ENCODE peak calls at places on chromosomes 12 and 14, in seven cellular contexts. D is IMR-90, C is H9, J is H1, F is neuronal stem cell, Y is mesenchymal stem cell, I is trophoblast cell. A is an unnamed sample.

GRCh38 chr12:74608376-74608775 is 70.7 kb downstream of the ATXN7L3B start:
- DNase-seq in D (no peak), C (no peak), J (no peak), F (no peak), Y (no peak), I (no peak), A (no peak)

GRCh38 chr12:38886064-38886463 is 19.3 kb downstream of the CPNE8 start:
- DNase-seq in D (no peak), C (no peak), J (no peak), F (no peak), Y (peak), I (no peak), A (no peak)

GRCh38 chr14:67971627-67972625 is 152.3 kb downstream of the RAD51B start:
- DNase-seq in D (peak), C (no peak), J (no peak), F (no peak), Y (no peak), I (peak), A (no peak)

GRCh38 chr12:53145383-53145782 is 35.1 kb upstream of the ZNF740 start:
- DNase-seq in D (peak), C (no peak), J (no peak), F (no peak), Y (peak), I (peak), A (no peak)

GRCh38 chr14:69719501-69719951 is 47.4 kb upstream of the SRSF5 start:
- DNase-seq in D (peak), C (peak), J (no peak), F (no peak), Y (peak), I (peak), A (no peak)

GRCh38 chr14:81990312-81990761 is 456.7 kb upstream of the SEL1L start:
- DNase-seq in D (peak), C (peak), J (no peak), F (peak), Y (peak), I (peak), A (peak)

GRCh38 chr12:102958073-102958829 is 777 bp downstream of the ASCL1 start:
- DNase-seq in D (peak), C (peak), J (no peak), F (peak), Y (peak), I (peak), A (peak)

GRCh38 chr12:50979369-50980052 is 27.2 kb downstream of the HIGD1C start:
- DNase-seq in D (no peak), C (no peak), J (no peak), F (no peak), Y (no peak), I (peak), A (no peak)

GRCh38 chr12:71162832-71163711 is 5.3 kb upstream of the TSPAN8 start:
- DNase-seq in D (no peak), C (no peak), J (no peak), F (no peak), Y (no peak), I (no peak), A (peak)

GRCh38 chr12:47249082-47249481 is 169.3 kb upstream of the AMIGO2 start:
- DNase-seq in D (no peak), C (no peak), J (no peak), F (no peak), Y (no peak), I (no peak), A (no peak)

GRCh38 chr12:70648191-70648590 is 11.0 kb upstream of the PTPRB start:
- DNase-seq in D (peak), C (no peak), J (no peak), F (no peak), Y (no peak), I (no peak), A (no peak)

GRCh38 chr14:77799863-77800730 is at the start of gene ADCK1:
- DNase-seq in D (peak), C (peak), J (no peak), F (peak), Y (peak), I (peak), A (peak)

GRCh38 chr12:84166812-84167211 is 745.8 kb downstream of the SLC6A15 start:
- DNase-seq in D (no peak), C (no peak), J (no peak), F (no peak), Y (no peak), I (no peak), A (no peak)

GRCh38 chr14:96633096-96633495 is 130.9 kb downstream of the PAPOLA start:
- DNase-seq in D (no peak), C (no peak), J (no peak), F (no peak), Y (no peak), I (no peak), A (no peak)

GRCh38 chr14:20008156-20008555 is 6.2 kb downstream of the OR4Q2 start:
- DNase-seq in D (no peak), C (no peak), J (no peak), F (no peak), Y (no peak), I (no peak), A (no peak)

GRCh38 chr14:36477266-36477665 is 42.8 kb downstream of the NKX2-1 start:
- DNase-seq in D (no peak), C (no peak), J (no peak), F (no peak), Y (no peak), I (no peak), A (peak)

GRCh38 chr14:93049867-93050331 is 65.8 kb downstream of the ITPK1 start:
- DNase-seq in D (no peak), C (no peak), J (no peak), F (no peak), Y (no peak), I (no peak), A (no peak)

GRCh38 chr14:65110525-65110924 is 8.2 kb upstream of the MAX start:
- DNase-seq in D (no peak), C (peak), J (no peak), F (no peak), Y (no peak), I (no peak), A (peak)

GRCh38 chr12:49403887-49404517 is 36.7 kb downstream of the SPATS2 start:
- DNase-seq in D (no peak), C (no peak), J (no peak), F (no peak), Y (no peak), I (peak), A (no peak)

GRCh38 chr12:111406474-111407370 is 999 bp downstream of the SH2B3 start:
- DNase-seq in D (no peak), C (no peak), J (no peak), F (no peak), Y (peak), I (peak), A (no peak)

GRCh38 chr12:120404271-120404670 is 33.6 kb upstream of the COX6A1 start:
- DNase-seq in D (no peak), C (no peak), J (no peak), F (no peak), Y (no peak), I (no peak), A (no peak)

GRCh38 chr12:80709811-80710726 is 2.6 kb downstream of the MYF6 start:
- DNase-seq in D (no peak), C (peak), J (no peak), F (peak), Y (no peak), I (peak), A (peak)

GRCh38 chr12:115598827-115599226 is 678.7 kb downstream of the MED13L start:
- DNase-seq in D (no peak), C (peak), J (no peak), F (no peak), Y (no peak), I (no peak), A (peak)

GRCh38 chr14:71193663-71194062 is 286.4 kb downstream of the PCNX1 start:
- DNase-seq in D (no peak), C (no peak), J (no peak), F (no peak), Y (no peak), I (no peak), A (peak)

GRCh38 chr12:6219980-6220379 is 19.8 kb downstream of the CD9 start:
- DNase-seq in D (no peak), C (peak), J (no peak), F (no peak), Y (no peak), I (no peak), A (peak)

GRCh38 chr12:14510574-14510973 is 57.1 kb downstream of the PLBD1 start:
- DNase-seq in D (no peak), C (no peak), J (no peak), F (no peak), Y (peak), I (no peak), A (peak)

GRCh38 chr12:14514946-14515345 is 52.7 kb downstream of the PLBD1 start:
- DNase-seq in D (no peak), C (no peak), J (no peak), F (no peak), Y (peak), I (peak), A (no peak)

DNA sequence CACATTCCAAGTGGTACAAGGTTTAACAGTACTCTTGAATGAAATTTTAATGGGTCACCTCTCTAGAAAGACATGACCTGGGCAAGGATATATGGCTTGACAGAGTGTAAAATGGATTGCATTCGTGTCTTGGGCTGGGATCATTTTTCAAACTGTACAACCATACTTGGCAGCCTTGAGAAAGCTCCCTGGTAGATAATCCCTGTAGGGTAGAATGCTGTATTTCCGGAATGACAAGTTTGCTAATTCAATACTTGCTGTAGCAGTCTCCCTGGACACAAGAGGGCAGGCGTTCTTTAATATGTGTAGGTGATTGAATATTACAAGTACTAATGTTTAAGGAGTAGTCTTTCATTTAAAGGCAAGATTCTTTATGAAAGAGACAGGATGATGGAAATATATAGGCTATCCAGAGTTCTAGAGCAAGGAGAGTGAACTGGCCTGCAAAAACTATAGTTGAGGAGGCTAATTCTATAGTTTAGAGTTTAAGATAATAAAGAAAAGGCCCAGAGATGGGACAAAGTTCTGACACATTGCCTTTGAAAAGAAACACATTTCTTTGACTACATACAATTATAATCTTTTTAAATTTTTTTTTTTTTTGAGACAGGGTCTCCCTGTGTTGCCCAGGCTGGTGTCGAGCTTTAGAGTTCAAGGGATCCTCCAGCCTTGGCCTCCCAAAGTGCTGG is 53.4 kb downstream of the PLBD1 start:
- DNase-seq in D (peak), C (no peak), J (peak), F (no peak), Y (peak), I (peak), A (peak)
- H2BK120ac ChIP-seq in D (no peak), C (no peak), J (no peak), F (no peak), Y (no peak), I (no peak), A (no peak)

GRCh38 chr14:74698471-74698870 is 14.4 kb downstream of the AREL1 start:
- DNase-seq in D (no peak), C (no peak), J (no peak), F (no peak), Y (no peak), I (peak), A (no peak)

GRCh38 chr14:74698894-74699293 is 14.0 kb downstream of the AREL1 start:
- DNase-seq in D (no peak), C (no peak), J (no peak), F (no peak), Y (no peak), I (no peak), A (no peak)

GRCh38 chr14:74697976-74698375 is 14.9 kb downstream of the AREL1 start:
- DNase-seq in D (no peak), C (no peak), J (no peak), F (no peak), Y (no peak), I (no peak), A (no peak)

GRCh38 chr14:74697543-74697942 is 15.3 kb downstream of the AREL1 start:
- DNase-seq in D (peak), C (no peak), J (no peak), F (no peak), Y (peak), I (no peak), A (peak)

DNA sequence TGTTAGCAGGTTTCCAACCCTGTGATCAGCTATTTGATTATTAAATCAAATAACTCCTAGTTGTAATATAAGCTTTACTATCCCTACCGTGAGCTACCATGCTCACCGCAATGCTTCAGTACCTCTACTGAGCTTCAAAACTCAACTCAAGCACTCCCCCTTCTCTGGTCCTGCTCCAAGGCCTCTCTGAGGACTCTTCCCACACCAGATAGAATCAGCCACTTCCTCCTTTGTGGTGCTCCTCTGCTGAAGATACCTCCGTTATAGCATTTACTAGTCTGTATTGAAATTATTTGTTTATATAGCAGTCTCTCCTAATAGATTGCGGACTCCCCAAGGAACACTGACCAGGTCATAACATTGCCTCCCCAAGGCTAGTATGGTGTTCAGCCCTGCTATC is 17.5 kb downstream of the AREL1 start:
- DNase-seq in D (no peak), C (no peak), J (no peak), F (no peak), Y (no peak), I (no peak), A (no peak)
- H3K27ac ChIP-seq in D (no peak), C (no peak), J (no peak), F (no peak), Y (no peak), I (no peak), A (no peak)

DNA sequence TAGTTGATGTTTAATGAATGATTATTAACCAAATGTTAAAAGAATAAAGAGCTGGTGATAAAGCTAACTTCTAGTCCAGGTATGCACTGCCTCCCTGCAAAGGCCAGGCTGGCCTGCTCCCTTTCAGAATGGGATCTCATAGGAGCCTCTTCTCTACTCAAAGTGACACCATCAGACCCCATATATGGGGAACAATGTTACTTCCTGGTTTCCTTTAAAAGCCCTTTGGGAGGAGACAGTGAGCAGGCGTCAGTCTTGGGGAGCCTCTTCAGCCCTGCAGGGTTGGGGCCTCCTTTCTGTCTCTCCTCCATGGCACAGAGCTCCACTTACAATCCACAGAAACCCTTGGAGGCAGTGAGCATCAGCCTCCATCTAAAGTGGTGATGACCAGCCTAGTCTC is 17.3 kb upstream of the GPRC5A start:
- DNase-seq in D (no peak), C (no peak), J (no peak), F (no peak), Y (no peak), I (no peak), A (no peak)
- H2BK120ac ChIP-seq in D (peak), C (no peak), J (no peak), F (no peak), Y (no peak), I (peak), A (no peak)

DNA sequence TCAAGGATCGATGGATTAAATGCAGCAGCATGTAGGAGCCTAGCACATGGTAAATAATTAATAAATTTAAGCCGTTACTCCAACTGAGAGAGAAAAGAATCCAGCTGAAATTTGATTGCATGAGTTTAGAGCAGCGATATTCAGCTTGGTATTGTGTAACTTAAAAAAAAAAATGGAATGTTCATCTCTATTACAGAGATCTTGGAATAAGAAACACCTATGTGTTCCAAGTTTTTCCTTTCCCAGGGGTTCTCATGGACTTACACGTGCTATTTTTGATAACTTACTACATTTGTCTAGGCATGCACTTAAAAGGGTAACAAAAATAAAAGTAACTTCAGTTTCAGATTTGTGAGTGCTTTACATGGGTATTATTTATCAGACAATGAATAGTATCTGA is 122.8 kb downstream of the RASSF9 start:
- DNase-seq in D (no peak), C (no peak), J (no peak), F (no peak), Y (no peak), I (no peak), A (no peak)
- H3K27ac ChIP-seq in D (no peak), C (no peak), J (no peak), F (no peak), Y (no peak), I (no peak), A (no peak)

DNA sequence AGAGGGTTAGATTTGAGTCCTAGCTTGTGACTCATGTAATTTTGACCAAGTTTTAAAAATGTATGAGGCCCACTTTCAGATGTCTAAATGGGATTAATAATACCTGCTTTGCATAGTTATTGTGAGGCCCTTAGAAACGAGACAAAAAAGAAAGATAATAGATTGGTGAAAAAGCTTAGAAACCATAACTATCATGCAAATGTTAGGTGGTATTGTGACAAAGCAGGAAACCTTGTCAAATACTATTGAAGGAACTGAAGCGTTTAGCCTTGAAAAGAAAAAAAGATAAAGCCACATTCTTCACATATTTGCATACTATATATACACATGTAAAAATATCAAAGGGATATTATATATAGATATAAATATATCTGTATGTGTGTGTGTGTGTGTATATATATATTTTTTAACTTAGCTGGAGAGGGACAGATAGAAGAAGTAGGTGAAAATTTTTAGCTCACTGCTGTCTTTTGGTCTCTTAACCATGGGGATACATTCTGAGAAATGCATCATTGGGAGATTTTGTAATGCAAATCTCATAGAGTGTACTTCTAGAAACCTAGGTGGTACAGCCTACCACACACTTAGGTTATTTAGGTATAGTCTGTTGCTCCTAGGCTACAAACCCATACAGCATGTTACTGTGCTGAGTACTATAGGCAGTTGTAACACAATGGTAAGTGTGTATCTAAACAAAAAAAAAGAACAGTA is 270.3 kb downstream of the CCDC91 start:
- DNase-seq in D (no peak), C (no peak), J (no peak), F (no peak), Y (no peak), I (no peak), A (no peak)
- H2BK120ac ChIP-seq in D (no peak), C (no peak), J (peak), F (no peak), Y (no peak), I (no peak), A (no peak)

DNA sequence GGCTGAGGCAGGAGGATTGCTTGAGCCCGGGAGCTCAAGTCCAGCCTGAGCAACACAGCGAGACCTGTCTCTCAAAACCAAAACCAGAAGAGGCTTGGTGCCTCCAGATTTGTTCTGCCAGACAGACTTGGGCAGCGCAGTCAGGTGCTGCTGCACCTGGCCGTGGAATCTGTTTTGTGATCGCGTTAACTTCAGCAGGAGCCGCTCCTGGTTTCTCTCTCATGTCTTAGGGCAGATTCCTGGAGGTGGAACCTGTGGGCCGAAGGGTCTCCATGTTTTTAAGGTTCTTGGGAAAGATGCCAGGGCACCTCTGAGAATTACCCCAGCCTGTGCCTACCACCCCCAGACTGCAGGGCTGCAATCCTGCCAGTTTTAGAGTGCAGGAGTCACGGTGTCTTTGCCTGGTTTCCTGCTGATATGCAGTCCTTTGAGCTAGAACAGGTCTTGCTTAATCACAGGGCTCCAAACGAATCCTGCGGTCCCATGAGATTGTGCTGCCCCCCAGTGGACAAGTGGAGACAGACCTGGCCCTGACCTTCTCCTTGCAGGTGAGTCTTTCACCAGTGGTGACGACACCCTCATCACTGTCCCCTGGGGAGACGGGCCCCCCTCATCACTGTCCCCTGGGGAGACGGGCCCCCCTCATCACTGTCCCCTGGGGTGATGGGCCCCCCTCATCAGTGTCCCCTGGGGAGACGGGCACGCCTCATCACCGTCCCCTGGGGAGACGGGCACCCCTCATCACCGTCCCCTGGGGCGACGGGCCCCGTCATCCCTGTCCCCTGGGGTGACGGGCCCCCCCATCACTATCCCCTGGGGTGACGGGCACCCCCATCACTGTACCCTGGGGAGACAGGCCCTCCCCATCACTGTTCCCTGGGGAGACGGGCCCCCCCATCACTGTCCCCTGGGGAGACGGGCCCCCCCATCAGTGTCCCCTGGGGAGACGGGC is 37.6 kb downstream of the PACS2 start:
- DNase-seq in D (peak), C (peak), J (peak), F (peak), Y (peak), I (peak), A (peak)
- H3K27ac ChIP-seq in D (no peak), C (no peak), J (no peak), F (no peak), Y (no peak), I (no peak), A (no peak)

A was measured in mesendoderm.